ENCODE peak calls at places on chromosomes 16 and 17, in eight cellular contexts. T is A549; H is effector memory CD4-positive, alpha-beta T cell; I is CD8-positive, alpha-beta T cell; L is pancreas; R is psoas muscle; J is CD4-positive, alpha-beta memory T cell; G is small intestine. D is an unnamed sample. For H3K4me1, the result is how much of the 10 kb centered on the place peaks cover.

GRCh38 chr17:68351395-68351794 is 60.1 kb downstream of the ARSG start:
- DNase-seq in T (peak), H (no peak), I (no peak), R (peak), J (no peak), L (no peak), G (no peak), D (no peak)

GRCh38 chr16:67399218-67399733 is 6.0 kb upstream of the TPPP3 start:
- DNase-seq in G (no peak), L (no peak), T (peak), J (peak), R (peak), H (no peak), I (peak), D (peak)

GRCh38 chr17:6455321-6455705 is 11.1 kb downstream of the PIMREG start:
- DNase-seq in R (no peak), T (no peak), L (no peak), J (peak), H (no peak), I (peak), G (peak), D (no peak)

GRCh38 chr17:58007781-58008706 is 998 bp upstream of the SRSF1 start:
- DNase-seq in G (no peak), J (no peak), R (no peak), I (no peak), T (no peak), H (no peak), L (no peak), D (no peak)

GRCh38 chr16:53282975-53283946 is 151.0 kb upstream of the RBL2 start:
- DNase-seq in T (peak), H (no peak), G (peak), L (no peak), R (no peak), I (no peak), J (peak), D (no peak)

GRCh38 chr17:77188084-77189066 is 47.6 kb downstream of the SEC14L1 start:
- DNase-seq in I (no peak), H (no peak), J (peak), L (no peak), T (no peak), R (no peak), G (no peak), D (no peak)

GRCh38 chr16:30979170-30980067 is 5.6 kb upstream of the HSD3B7 start:
- DNase-seq in L (no peak), I (no peak), H (no peak), T (no peak), G (no peak), R (no peak), J (no peak), D (no peak)

GRCh38 chr16:12569061-12569460 is 234.6 kb downstream of the CPPED1 start:
- DNase-seq in G (no peak), T (no peak), H (no peak), I (no peak), J (no peak), R (no peak), L (no peak), D (no peak)

GRCh38 chr17:42531455-42532354 is 4.3 kb upstream of the NAGLU start:
- DNase-seq in I (peak), T (peak), G (peak), R (peak), J (peak), H (peak), L (peak), D (no peak)

GRCh38 chr17:69761767-69762321 is 313.2 kb upstream of the KCNJ16 start:
- DNase-seq in H (no peak), G (no peak), I (no peak), J (no peak), T (peak), L (no peak), R (no peak), D (no peak)

GRCh38 chr17:54172654-54173316 is 350.1 kb downstream of the KIF2B start:
- DNase-seq in T (peak), R (no peak), I (no peak), G (peak), J (no peak), H (no peak), L (no peak), D (no peak)

GRCh38 chr16:69796285-69797118 is 34.4 kb downstream of the WWP2 start:
- DNase-seq in I (peak), L (no peak), H (no peak), G (peak), T (peak), R (no peak), J (peak), D (peak)

GRCh38 chr17:79095345-79096055 is 20.9 kb downstream of the ENGASE start:
- DNase-seq in R (no peak), G (no peak), T (no peak), I (no peak), H (no peak), L (no peak), J (no peak), D (no peak)

GRCh38 chr16:50613281-50613991 is 65.2 kb downstream of the NKD1 start:
- DNase-seq in G (peak), H (no peak), T (no peak), R (no peak), I (no peak), L (no peak), J (no peak), D (no peak)

GRCh38 chr16:86243571-86244154 is 266.7 kb upstream of the FOXF1 start:
- DNase-seq in R (no peak), J (no peak), I (no peak), L (no peak), T (no peak), H (no peak), G (no peak), D (no peak)

GRCh38 chr16:65728652-65729051 is 606.8 kb upstream of the CDH11 start:
- DNase-seq in L (no peak), H (no peak), T (no peak), R (no peak), I (no peak), G (no peak), J (no peak), D (no peak)

GRCh38 chr16:79150128-79150527 is 450.4 kb downstream of the MAF start:
- DNase-seq in R (no peak), I (no peak), J (no peak), T (no peak), H (no peak), G (peak), L (no peak), D (no peak)

GRCh38 chr16:3152273-3153076 is 17.6 kb downstream of the ZNF213 start:
- DNase-seq in I (peak), H (peak), R (peak), G (peak), L (peak), J (peak), T (peak), D (peak)

GRCh38 chr17:35257080-35257701 is 14.3 kb downstream of the SLFN5 start:
- DNase-seq in I (no peak), H (no peak), L (peak), G (peak), R (no peak), J (no peak), T (peak), D (peak)

GRCh38 chr16:81694494-81695285 is 84.4 kb upstream of the PLCG2 start:
- DNase-seq in T (no peak), G (no peak), J (no peak), L (no peak), R (no peak), I (no peak), H (no peak), D (no peak)

GRCh38 chr16:81693467-81694303 is 85.4 kb upstream of the PLCG2 start:
- DNase-seq in G (no peak), L (no peak), I (no peak), J (no peak), T (no peak), H (no peak), R (no peak), D (no peak)

GRCh38 chr16:81693047-81693446 is 86.0 kb upstream of the PLCG2 start:
- DNase-seq in G (no peak), T (no peak), R (no peak), H (no peak), I (no peak), L (no peak), J (no peak), D (no peak)

GRCh38 chr16:81695431-81695890 is 83.6 kb upstream of the PLCG2 start:
- DNase-seq in I (no peak), H (no peak), L (no peak), R (no peak), T (no peak), J (no peak), G (no peak), D (no peak)

DNA sequence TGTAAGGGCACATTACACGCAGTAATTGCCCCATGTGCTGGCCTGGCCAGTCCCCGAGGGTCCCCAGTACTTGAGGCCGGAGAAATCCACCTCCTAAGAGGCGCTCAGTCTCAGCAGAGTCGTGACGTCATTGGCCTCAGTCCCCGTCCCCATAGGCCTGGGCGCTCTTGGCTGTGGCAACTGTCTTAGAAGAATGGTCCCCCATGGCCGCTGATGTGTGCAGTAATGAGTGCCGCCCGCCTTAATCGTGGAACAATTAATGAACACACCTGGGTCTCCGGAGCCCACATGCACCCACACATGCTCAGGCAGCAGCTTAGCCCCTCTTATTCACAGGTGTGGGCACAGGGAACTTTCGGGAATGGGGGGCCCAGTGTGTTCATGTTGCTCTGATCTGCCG is 86.5 kb upstream of the PLCG2 start:
- DNase-seq in J (no peak), L (no peak), I (no peak), T (no peak), H (no peak), G (no peak), R (no peak), D (no peak)
- H3K4me1 ChIP-seq in J (under half), L (under half), I (under half), T (under half), H (under half), G (under half), R (under half), D (under half)

GRCh38 chr17:17765921-17766320 is 70.9 kb downstream of the SREBF1 start:
- DNase-seq in J (no peak), L (no peak), T (no peak), R (no peak), G (no peak), H (no peak), I (no peak), D (no peak)
- H3K27ac ChIP-seq in J (no peak), L (no peak), T (no peak), R (no peak), G (no peak), H (no peak), I (no peak), D (no peak)

DNA sequence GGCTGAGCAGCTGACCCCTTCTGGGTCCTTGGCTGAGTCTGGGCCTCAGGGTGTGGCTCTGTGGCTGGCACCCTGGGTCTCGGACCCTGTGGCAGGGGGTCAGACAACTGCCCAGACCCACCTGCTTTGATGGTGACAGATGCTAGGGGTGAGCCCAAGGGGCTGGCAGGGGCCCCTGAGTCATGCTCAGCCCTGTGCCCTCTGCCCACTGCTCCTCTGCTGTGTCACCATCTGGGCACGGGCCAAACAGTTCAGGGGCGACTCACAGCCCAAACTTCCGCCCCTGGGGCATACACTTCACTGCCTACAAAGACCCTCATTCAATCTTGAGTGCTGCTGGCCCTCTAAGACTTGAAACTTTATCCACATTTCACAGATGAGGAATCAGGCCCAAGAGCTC is 5.7 kb downstream of the ADGRG1 start:
- DNase-seq in T (no peak), I (no peak), G (peak), L (no peak), H (no peak), R (no peak), J (no peak), D (no peak)
- H3K4me1 ChIP-seq in T (half or more), I (under half), G (under half), L (under half), H (under half), R (under half), J (under half), D (under half)

GRCh38 chr16:19138601-19139000 is 24.8 kb downstream of the ITPRIPL2 start:
- DNase-seq in G (no peak), I (no peak), T (peak), H (no peak), J (no peak), R (peak), L (peak), D (peak)
- H3K27ac ChIP-seq in G (no peak), I (no peak), T (peak), H (no peak), J (no peak), R (no peak), L (no peak), D (no peak)

DNA sequence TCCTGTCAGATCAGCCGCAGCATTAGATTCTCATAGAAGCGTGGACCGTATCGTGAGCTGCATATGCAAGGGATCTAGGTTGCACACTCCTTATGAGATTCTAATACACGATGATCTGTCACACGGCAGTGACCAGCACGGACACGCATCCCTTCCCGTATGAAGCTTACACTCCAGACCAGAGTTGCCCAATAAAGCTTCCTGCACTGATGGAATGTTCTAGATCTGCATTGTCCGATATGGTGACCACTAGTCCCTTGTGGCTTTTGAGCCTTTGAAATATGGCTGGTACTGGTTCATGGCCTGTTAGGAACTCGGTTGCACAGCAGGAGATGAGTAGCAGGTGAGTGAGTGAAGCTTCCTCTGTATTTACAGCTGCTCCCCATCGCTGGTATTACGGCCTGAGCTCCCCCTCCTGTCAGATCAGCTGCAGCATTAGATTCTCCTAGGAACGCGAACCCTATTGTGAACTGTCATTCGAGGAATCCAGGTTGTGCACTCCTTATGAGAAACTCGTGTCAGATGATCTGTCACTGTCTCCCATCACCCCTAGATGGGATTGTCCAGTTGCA is 49.8 kb upstream of the ZCCHC14 start:
- DNase-seq in T (no peak), G (peak), R (no peak), I (no peak), H (no peak), J (no peak), L (no peak), D (no peak)
- H3K4me1 ChIP-seq in T (under half), G (under half), R (under half), I (under half), H (under half), J (under half), L (under half), D (under half)